ENCODE peak calls at places on chromosomes 5 and 9, in four cellular contexts. W is amniotic stem cell; R is activated CD8-positive, alpha-beta T cell treated with anti-CD3 and anti-CD28 coated beads for 36 hours; O is effector memory CD8-positive, alpha-beta T cell. B is an unnamed sample.

GRCh38 chr5:149618581-149619248 is 37.4 kb downstream of the ARHGEF37 start:
- DNase-seq in O (no peak), R (peak), W (peak), B (peak)

GRCh38 chr5:157384971-157385709 is 74.9 kb upstream of the NIPAL4 start:
- DNase-seq in R (no peak), O (no peak), W (peak), B (peak)

GRCh38 chr9:91522496-91522895 is 98.9 kb upstream of the NFIL3 start:
- DNase-seq in W (no peak), R (no peak), O (no peak), B (no peak)

GRCh38 chr9:80383347-80383746 is 811.6 kb downstream of the TLE4 start:
- DNase-seq in W (no peak), O (no peak), R (no peak), B (no peak)

GRCh38 chr9:65420771-65421170 is 135.8 kb upstream of the FOXD4L5 start:
- DNase-seq in W (no peak), R (no peak), O (no peak), B (no peak)

GRCh38 chr5:123454236-123454911 is 31.2 kb upstream of the CEP120 start:
- DNase-seq in R (no peak), O (no peak), W (no peak), B (no peak)

GRCh38 chr5:68922172-68922987 is 171.4 kb upstream of the SLC30A5 start:
- DNase-seq in R (no peak), O (no peak), W (no peak), B (peak)

GRCh38 chr5:33362915-33363314 is 77.8 kb upstream of the TARS1 start:
- DNase-seq in R (no peak), W (no peak), O (no peak), B (peak)

GRCh38 chr9:132231019-132231701 is 69.3 kb downstream of the NTNG2 start:
- DNase-seq in O (no peak), R (no peak), W (no peak), B (no peak)

GRCh38 chr5:82821978-82822927 is 254.9 kb downstream of the TMEM167A start:
- DNase-seq in O (no peak), W (no peak), R (no peak), B (no peak)

GRCh38 chr5:176776916-176777315 is 33.4 kb upstream of the UNC5A start:
- DNase-seq in R (no peak), W (no peak), O (no peak), B (no peak)

GRCh38 chr9:89363311-89363670 is 45.0 kb downstream of the SECISBP2 start:
- DNase-seq in R (no peak), W (no peak), O (no peak), B (no peak)

GRCh38 chr5:170184007-170184687 is 48.6 kb upstream of the C5orf58 start:
- DNase-seq in R (peak), W (peak), O (peak), B (peak)

GRCh38 chr5:77101298-77101697 is 14.2 kb upstream of the ZBED3 start:
- DNase-seq in R (no peak), O (no peak), W (no peak), B (no peak)

GRCh38 chr9:75087279-75087823 is 604 bp downstream of the NMRK1 start:
- DNase-seq in O (peak), R (peak), W (no peak), B (peak)

GRCh38 chr5:16841416-16841815 is 94.7 kb downstream of the MYO10 start:
- DNase-seq in R (no peak), O (no peak), W (no peak), B (no peak)

GRCh38 chr9:16732546-16732945 is 137.9 kb downstream of the BNC2 start:
- DNase-seq in O (no peak), W (no peak), R (no peak), B (no peak)

GRCh38 chr9:94554439-94555331 is at the start of gene PCAT7:
- DNase-seq in R (peak), W (no peak), O (no peak), B (peak)

GRCh38 chr9:12773562-12773961 is 1.3 kb upstream of the LURAP1L start:
- DNase-seq in O (no peak), R (no peak), W (no peak), B (no peak)

GRCh38 chr5:172455087-172455381 is 709 bp upstream of the SH3PXD2B start:
- DNase-seq in R (no peak), W (no peak), O (no peak), B (peak)

GRCh38 chr9:3912260-3912659 is 386.5 kb upstream of the RFX3 start:
- DNase-seq in W (no peak), O (no peak), R (no peak), B (no peak)

GRCh38 chr5:107486489-107486888 is 184.2 kb downstream of the EFNA5 start:
- DNase-seq in R (peak), O (peak), W (no peak), B (no peak)

GRCh38 chr5:35162848-35163770 is 67.2 kb downstream of the PRLR start:
- DNase-seq in W (no peak), R (no peak), O (no peak), B (peak)

GRCh38 chr5:138469540-138470321 is 4.5 kb downstream of the EGR1 start:
- DNase-seq in O (no peak), R (no peak), W (peak), B (no peak)

GRCh38 chr5:106415541-106415940 is 1255.2 kb downstream of the EFNA5 start:
- DNase-seq in R (no peak), W (peak), O (no peak), B (no peak)

GRCh38 chr5:134873494-134873893 is 677 bp upstream of the TXNDC15 start:
- DNase-seq in R (peak), O (no peak), W (no peak), B (peak)